ENCODE peak calls at places on chromosome 16, in four cellular contexts. One of them, this sample, is unnamed.

GRCh38 chr16:58299757-58300349 is 5.0 kb upstream of the PRSS54 start:
- DNase-seq in stimulated activated CD8-positive, alpha-beta memory T cell treated with anti-CD3 and anti-CD28 coated beads, Interleukin-2, amount 100 ng/mL, for 1 hour: peak
- DNase-seq in stimulated activated CD4-positive, alpha-beta T cell treated with anti-CD3 and anti-CD28 coated beads, Interleukin-15, amount 100 ng/mL, for 1 hour: no peak
- DNase-seq in fibroblast of the aortic adventitia: peak
- DNase-seq in this sample: peak

GRCh38 chr16:7992616-7993015 is 597.7 kb downstream of the TMEM114 start:
- DNase-seq in fibroblast of the aortic adventitia: no peak
- DNase-seq in stimulated activated CD4-positive, alpha-beta T cell treated with anti-CD3 and anti-CD28 coated beads, Interleukin-15, amount 100 ng/mL, for 1 hour: no peak
- DNase-seq in stimulated activated CD8-positive, alpha-beta memory T cell treated with anti-CD3 and anti-CD28 coated beads, Interleukin-2, amount 100 ng/mL, for 1 hour: no peak
- DNase-seq in this sample: no peak

GRCh38 chr16:56625140-56625942 is at the start of gene MT1E:
- DNase-seq in stimulated activated CD8-positive, alpha-beta memory T cell treated with anti-CD3 and anti-CD28 coated beads, Interleukin-2, amount 100 ng/mL, for 1 hour: no peak
- DNase-seq in stimulated activated CD4-positive, alpha-beta T cell treated with anti-CD3 and anti-CD28 coated beads, Interleukin-15, amount 100 ng/mL, for 1 hour: peak
- DNase-seq in fibroblast of the aortic adventitia: peak
- DNase-seq in this sample: peak

GRCh38 chr16:81185416-81185815 is 53.1 kb upstream of the BCO1 start:
- DNase-seq in stimulated activated CD8-positive, alpha-beta memory T cell treated with anti-CD3 and anti-CD28 coated beads, Interleukin-2, amount 100 ng/mL, for 1 hour: no peak
- DNase-seq in stimulated activated CD4-positive, alpha-beta T cell treated with anti-CD3 and anti-CD28 coated beads, Interleukin-15, amount 100 ng/mL, for 1 hour: no peak
- DNase-seq in fibroblast of the aortic adventitia: no peak
- DNase-seq in this sample: no peak

GRCh38 chr16:55699616-55700015 is 43.8 kb downstream of the SLC6A2 start:
- DNase-seq in stimulated activated CD4-positive, alpha-beta T cell treated with anti-CD3 and anti-CD28 coated beads, Interleukin-15, amount 100 ng/mL, for 1 hour: no peak
- DNase-seq in fibroblast of the aortic adventitia: no peak
- DNase-seq in stimulated activated CD8-positive, alpha-beta memory T cell treated with anti-CD3 and anti-CD28 coated beads, Interleukin-2, amount 100 ng/mL, for 1 hour: no peak
- DNase-seq in this sample: no peak

GRCh38 chr16:89173629-89173921 is 2.0 kb downstream of the CDH15 start:
- DNase-seq in stimulated activated CD4-positive, alpha-beta T cell treated with anti-CD3 and anti-CD28 coated beads, Interleukin-15, amount 100 ng/mL, for 1 hour: no peak
- DNase-seq in stimulated activated CD8-positive, alpha-beta memory T cell treated with anti-CD3 and anti-CD28 coated beads, Interleukin-2, amount 100 ng/mL, for 1 hour: no peak
- DNase-seq in fibroblast of the aortic adventitia: no peak
- DNase-seq in this sample: no peak

GRCh38 chr16:30551781-30552180 is 6.4 kb downstream of the ZNF764 start:
- DNase-seq in stimulated activated CD8-positive, alpha-beta memory T cell treated with anti-CD3 and anti-CD28 coated beads, Interleukin-2, amount 100 ng/mL, for 1 hour: peak
- DNase-seq in stimulated activated CD4-positive, alpha-beta T cell treated with anti-CD3 and anti-CD28 coated beads, Interleukin-15, amount 100 ng/mL, for 1 hour: peak
- DNase-seq in fibroblast of the aortic adventitia: no peak
- DNase-seq in this sample: no peak

GRCh38 chr16:8644151-8644512 is 22.6 kb downstream of the METTL22 start:
- DNase-seq in stimulated activated CD8-positive, alpha-beta memory T cell treated with anti-CD3 and anti-CD28 coated beads, Interleukin-2, amount 100 ng/mL, for 1 hour: no peak
- DNase-seq in fibroblast of the aortic adventitia: no peak
- DNase-seq in stimulated activated CD4-positive, alpha-beta T cell treated with anti-CD3 and anti-CD28 coated beads, Interleukin-15, amount 100 ng/mL, for 1 hour: no peak
- DNase-seq in this sample: no peak

GRCh38 chr16:23969468-23970297 is 133.9 kb downstream of the PRKCB start:
- DNase-seq in fibroblast of the aortic adventitia: no peak
- DNase-seq in stimulated activated CD8-positive, alpha-beta memory T cell treated with anti-CD3 and anti-CD28 coated beads, Interleukin-2, amount 100 ng/mL, for 1 hour: no peak
- DNase-seq in stimulated activated CD4-positive, alpha-beta T cell treated with anti-CD3 and anti-CD28 coated beads, Interleukin-15, amount 100 ng/mL, for 1 hour: no peak
- DNase-seq in this sample: no peak